ENCODE peak calls at places on chromosomes 16 and 17, in four cellular contexts. N is IMR-90, F is SK-N-SH, M is K562. J is an unnamed sample. For H3K9me3, the result is how much of the 10 kb centered on the place peaks cover.

GRCh38 chr17:6366144-6366755 is 68.7 kb downstream of the AIPL1 start:
- DNase-seq in M (no peak), N (peak), F (no peak), J (peak)

GRCh38 chr17:15659663-15660062 is 24.4 kb downstream of the TRIM16 start:
- DNase-seq in M (no peak), F (no peak), N (no peak), J (peak)

GRCh38 chr17:32746280-32746679 is 130.6 kb downstream of the MYO1D start:
- DNase-seq in N (no peak), F (no peak), M (no peak), J (no peak)

GRCh38 chr17:27573971-27574525 is 56.9 kb upstream of the LGALS9 start:
- DNase-seq in N (peak), M (peak), F (no peak), J (no peak)

GRCh38 chr17:68498479-68499326 is 13.5 kb upstream of the PRKAR1A start:
- DNase-seq in M (no peak), N (no peak), F (peak), J (no peak)

GRCh38 chr16:68993885-68994284 is 111.6 kb upstream of the HAS3 start:
- DNase-seq in M (no peak), N (peak), F (no peak), J (no peak)

GRCh38 chr16:11586856-11587642 is at the start of gene LITAF:
- DNase-seq in N (peak), M (peak), F (peak), J (no peak)

GRCh38 chr17:75047398-75048098 is 523 bp downstream of the KCTD2 start:
- DNase-seq in M (peak), N (no peak), F (no peak), J (no peak)

GRCh38 chr16:31713945-31714898 is 159.4 kb upstream of the ZNF267 start:
- DNase-seq in F (peak), M (peak), N (no peak), J (no peak)

GRCh38 chr17:10226930-10227695 is 28.7 kb upstream of the GAS7 start:
- DNase-seq in M (peak), N (peak), F (peak), J (peak)

GRCh38 chr16:49590166-49590871 is 216.7 kb downstream of the C16orf78 start:
- DNase-seq in N (no peak), M (no peak), F (no peak), J (no peak)

GRCh38 chr16:361341-361871 is 8.9 kb upstream of the AXIN1 start:
- DNase-seq in N (no peak), F (no peak), M (no peak), J (no peak)

GRCh38 chr17:40303009-40303657 is 5.8 kb upstream of the RARA start:
- DNase-seq in N (peak), F (peak), M (peak), J (peak)

GRCh38 chr16:14109782-14110727 is 38.9 kb downstream of the MRTFB start:
- DNase-seq in M (peak), N (no peak), F (no peak), J (no peak)

GRCh38 chr17:67270411-67270810 is 25.4 kb upstream of the HELZ start:
- DNase-seq in N (no peak), F (no peak), M (no peak), J (no peak)

GRCh38 chr16:20851601-20852000 is 45.3 kb downstream of the REXO5 start:
- DNase-seq in N (peak), M (no peak), F (no peak), J (peak)

GRCh38 chr16:83967838-83968482 is at the start of gene NECAB2:
- DNase-seq in N (peak), F (peak), M (peak), J (no peak)

GRCh38 chr17:51908841-51909537 is 249.5 kb downstream of the CA10 start:
- DNase-seq in F (peak), N (no peak), M (no peak), J (no peak)

GRCh38 chr17:74467221-74467951 is 952 bp downstream of the CD300A start:
- DNase-seq in F (no peak), N (no peak), M (no peak), J (no peak)

GRCh38 chr16:31157136-31157535 is 7.3 kb upstream of the PRSS36 start:
- DNase-seq in F (no peak), N (no peak), M (peak), J (no peak)

GRCh38 chr16:71859751-71860521 is 14.2 kb downstream of the ATXN1L start:
- DNase-seq in N (no peak), F (no peak), M (no peak), J (no peak)

GRCh38 chr17:75516619-75517276 is 420 bp downstream of the TSEN54 start:
- DNase-seq in N (no peak), M (peak), F (no peak), J (no peak)

GRCh38 chr16:35605921-35606320 is 2146.5 kb downstream of the TP53TG3F start:
- DNase-seq in N (no peak), M (no peak), F (no peak), J (no peak)

GRCh38 chr16:35596467-35596866 is 2137.1 kb downstream of the TP53TG3F start:
- DNase-seq in F (no peak), N (no peak), M (no peak), J (no peak)

GRCh38 chr16:35599429-35600165 is 2140.2 kb downstream of the TP53TG3F start:
- DNase-seq in N (no peak), M (no peak), F (no peak), J (no peak)

GRCh38 chr16:35598696-35599332 is 2139.4 kb downstream of the TP53TG3F start:
- DNase-seq in F (no peak), N (no peak), M (no peak), J (peak)

GRCh38 chr16:35602116-35602515 is 2142.7 kb downstream of the TP53TG3F start:
- DNase-seq in N (no peak), F (no peak), M (no peak), J (no peak)
- H3K9me3 ChIP-seq in N (under half), F (under half), M (under half), J (under half)

GRCh38 chr17:72826602-72827001 is 265.9 kb downstream of the SLC39A11 start:
- DNase-seq in M (no peak), F (no peak), N (peak), J (peak)
- TF ChIP-seq RAD21 in M (no peak), F (no peak), N (no peak), J (no peak)

DNA sequence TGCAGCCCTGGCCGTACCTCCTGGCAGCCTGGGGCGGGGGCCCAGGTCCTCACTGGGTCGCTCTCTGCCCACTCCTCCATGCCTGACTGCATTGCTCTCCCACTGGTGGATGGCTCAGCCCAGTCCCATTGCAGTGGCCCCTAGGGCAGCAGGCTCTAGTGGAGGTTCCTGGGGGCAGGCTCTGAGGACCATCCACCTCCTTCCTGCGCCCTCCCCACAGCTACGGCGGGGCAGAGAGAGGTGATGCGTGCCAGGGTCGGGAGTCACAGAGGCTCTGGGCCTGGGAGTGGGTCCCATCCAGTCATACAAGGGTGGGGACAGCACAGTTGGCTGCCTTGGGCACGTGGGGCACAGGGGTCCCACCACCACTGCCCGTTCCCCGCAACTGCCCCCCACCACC is 44.0 kb upstream of the CLEC19A start:
- DNase-seq in F (no peak), M (no peak), N (no peak), J (no peak)
- H3K9me3 ChIP-seq in F (under half), M (under half), N (under half), J (under half)

DNA sequence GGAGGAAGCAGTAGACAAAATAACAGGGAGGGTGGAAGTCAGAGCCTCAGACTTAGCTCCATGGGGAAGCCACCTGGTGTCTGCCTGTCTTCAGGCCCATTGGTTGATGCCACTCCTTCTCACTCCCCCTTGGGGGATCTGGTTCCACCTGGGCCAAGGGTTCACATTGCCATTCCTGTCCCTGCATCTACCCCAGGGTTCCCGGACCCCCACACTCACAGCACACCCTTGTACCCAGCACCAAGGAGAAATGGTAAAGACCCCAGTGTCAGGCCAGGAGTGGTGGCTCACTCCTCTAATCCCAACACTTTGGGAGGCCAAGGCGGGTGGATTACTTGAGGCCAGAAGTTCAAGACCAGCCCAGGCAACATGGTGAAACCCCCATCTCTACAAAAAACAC is 1.0 kb upstream of the CA7 start:
- DNase-seq in N (no peak), M (no peak), F (no peak), J (no peak)
- TF ChIP-seq RAD21 in N (no peak), M (no peak), F (no peak), J (no peak)

DNA sequence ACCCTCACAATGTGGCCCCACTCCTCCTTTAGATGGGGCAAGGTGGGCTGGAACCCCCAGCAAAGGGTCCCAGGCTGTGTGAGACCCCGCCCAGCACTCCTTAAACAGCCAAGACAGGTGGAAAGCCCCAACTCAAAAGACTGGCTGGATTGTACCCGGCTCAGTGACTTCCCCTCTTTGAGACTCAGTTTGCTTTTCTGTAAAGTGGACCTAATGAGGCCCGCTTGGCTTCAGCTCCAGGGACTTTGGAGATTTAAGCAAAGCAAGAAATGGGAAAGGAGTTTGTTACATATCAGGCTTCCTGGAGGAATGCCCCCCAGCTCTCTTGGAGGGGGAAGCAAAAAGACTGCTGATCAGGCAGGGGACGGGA is 39.3 kb downstream of the SNX20 start:
- DNase-seq in N (no peak), M (no peak), F (no peak), J (no peak)
- H3K9me3 ChIP-seq in N (under half), M (under half), F (under half), J (under half)

DNA sequence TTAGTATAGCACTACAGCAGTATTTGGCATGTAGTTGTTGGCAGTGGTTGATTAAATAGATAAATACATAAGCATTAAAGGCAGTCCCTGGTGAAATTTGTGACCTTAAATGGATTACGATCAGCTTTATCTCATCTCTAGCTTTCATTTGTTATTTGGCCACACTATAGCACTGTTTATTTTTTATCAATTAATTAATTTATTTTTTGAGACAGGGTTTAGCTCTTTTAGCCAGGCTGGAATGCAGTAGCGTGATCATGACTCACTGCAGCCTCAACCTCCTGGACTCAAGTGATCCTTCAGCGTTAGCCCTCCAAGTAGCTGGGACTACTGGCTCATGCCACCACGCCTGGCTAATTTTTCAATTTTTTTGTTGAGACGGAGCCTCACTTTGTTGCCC is 18.7 kb upstream of the ARHGAP17 start:
- DNase-seq in M (no peak), F (no peak), N (peak), J (no peak)
- TF ChIP-seq RAD21 in M (no peak), F (no peak), N (no peak), J (no peak)

DNA sequence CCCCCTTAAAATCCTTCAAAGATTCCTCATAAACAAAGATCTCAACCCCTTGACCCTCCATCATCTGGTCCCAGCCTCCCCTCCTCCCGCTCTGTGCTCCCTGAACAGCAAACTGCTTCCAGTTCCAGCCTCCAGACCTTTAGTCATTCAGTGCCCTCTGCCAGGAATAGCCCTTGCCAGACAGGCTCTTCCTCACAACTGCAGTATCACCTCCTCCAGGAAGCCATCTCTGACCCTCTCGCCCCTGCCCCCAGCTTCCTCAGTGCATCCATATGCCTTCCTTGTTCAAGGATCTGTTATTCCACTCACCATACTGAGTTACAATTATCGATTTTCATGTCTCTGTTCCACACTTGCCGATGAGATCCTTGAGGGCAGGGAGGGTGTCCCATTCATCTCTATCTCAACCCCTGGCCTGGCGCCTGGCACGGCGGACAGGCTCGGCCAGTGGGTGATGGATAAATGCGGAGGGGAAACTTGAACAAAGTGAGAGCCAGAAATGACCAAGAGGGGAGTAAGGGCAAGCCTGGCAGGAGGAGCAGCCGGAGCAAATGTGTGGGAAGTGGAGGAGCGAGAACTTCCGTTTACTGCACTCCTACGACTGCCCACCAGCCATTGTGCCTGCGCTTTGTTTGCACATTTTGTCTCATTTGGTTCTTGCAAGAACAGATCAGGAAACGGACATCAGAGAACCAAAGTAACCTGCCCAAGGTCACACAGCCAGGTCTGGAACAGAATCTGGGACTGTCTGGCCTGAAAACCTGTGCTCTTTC is 2.0 kb upstream of the NXPH3 start:
- DNase-seq in M (no peak), N (no peak), F (peak), J (no peak)
- H3K9me3 ChIP-seq in M (under half), N (under half), F (under half), J (under half)

GRCh38 chr16:24990803-24991202 is 24.4 kb downstream of the ARHGAP17 start:
- DNase-seq in F (no peak), N (no peak), M (no peak), J (no peak)
- TF ChIP-seq RAD21 in F (no peak), N (no peak), M (no peak), J (no peak)

GRCh38 chr16:35692824-35693223 is 2233.4 kb downstream of the TP53TG3F start:
- DNase-seq in F (no peak), N (no peak), M (no peak), J (no peak)
- H3K9me3 ChIP-seq in F (under half), N (under half), M (under half), J (under half)